ENCODE peak calls at places on chromosomes 16 and 17, in nine cellular contexts. T, X, H, B, J, D, G, Q and W are unnamed samples.

GRCh38 chr17:58911741-58912343 is 156.2 kb downstream of the PPM1E start:
- DNase-seq in T (no peak), X (no peak), H (no peak), B (no peak), J (no peak), D (no peak), G (no peak), Q (no peak), W (no peak)

GRCh38 chr17:28472871-28473497 is 460 bp upstream of the SLC13A2 start:
- DNase-seq in T (no peak), X (no peak), H (no peak), B (no peak), J (no peak), D (no peak), G (no peak), Q (no peak), W (no peak)

GRCh38 chr16:57576429-57576870 is 34.0 kb downstream of the ADGRG5 start:
- DNase-seq in T (peak), X (peak), H (peak), B (peak), J (peak), D (peak), G (peak), Q (peak), W (peak)

GRCh38 chr16:86249631-86250030 is 260.7 kb upstream of the FOXF1 start:
- DNase-seq in T (no peak), X (no peak), H (no peak), B (no peak), J (no peak), D (no peak), G (no peak), Q (no peak), W (no peak)

GRCh38 chr16:970379-970765 is 412 bp downstream of the LMF1 start:
- DNase-seq in T (no peak), X (no peak), H (no peak), B (no peak), J (no peak), D (no peak), G (no peak), Q (no peak), W (no peak)

GRCh38 chr17:82598256-82599011 is 49.8 kb downstream of the WDR45B start:
- DNase-seq in T (no peak), X (no peak), H (no peak), B (no peak), J (no peak), D (no peak), G (no peak), Q (no peak), W (no peak)

GRCh38 chr16:8639694-8640093 is 18.2 kb downstream of the METTL22 start:
- DNase-seq in T (no peak), X (no peak), H (no peak), B (no peak), J (peak), D (no peak), G (no peak), Q (no peak), W (no peak)

GRCh38 chr17:67829331-67829730 is 4.0 kb downstream of the BPTF start:
- DNase-seq in T (peak), X (no peak), H (no peak), B (peak), J (no peak), D (no peak), G (no peak), Q (no peak), W (no peak)

GRCh38 chr17:77233635-77234334 is 93.0 kb downstream of the SEC14L1 start:
- DNase-seq in T (no peak), X (no peak), H (no peak), B (no peak), J (no peak), D (no peak), G (peak), Q (peak), W (no peak)

GRCh38 chr17:77010667-77011066 is 130.1 kb upstream of the SEC14L1 start:
- DNase-seq in T (no peak), X (no peak), H (no peak), B (no peak), J (no peak), D (no peak), G (no peak), Q (no peak), W (no peak)

GRCh38 chr16:11303405-11304138 is 22.4 kb upstream of the PRM1 start:
- DNase-seq in T (no peak), X (no peak), H (no peak), B (no peak), J (peak), D (no peak), G (no peak), Q (peak), W (no peak)

GRCh38 chr16:535446-536405 is 8.2 kb downstream of the CAPN15 start:
- DNase-seq in T (no peak), X (no peak), H (no peak), B (no peak), J (no peak), D (no peak), G (no peak), Q (peak), W (no peak)

GRCh38 chr16:75103994-75104393 is 12.6 kb downstream of the LDHD start:
- DNase-seq in T (no peak), X (no peak), H (no peak), B (no peak), J (no peak), D (no peak), G (no peak), Q (no peak), W (no peak)

GRCh38 chr16:22977294-22977697 is 163.3 kb downstream of the HS3ST2 start:
- DNase-seq in T (peak), X (no peak), H (no peak), B (no peak), J (peak), D (no peak), G (no peak), Q (peak), W (no peak)

GRCh38 chr16:11791144-11791828 is 5.8 kb downstream of the ZC3H7A start:
- DNase-seq in T (no peak), X (no peak), H (no peak), B (no peak), J (peak), D (no peak), G (no peak), Q (no peak), W (no peak)

GRCh38 chr17:72282439-72283029 is 161.7 kb downstream of the SOX9 start:
- DNase-seq in T (no peak), X (no peak), H (no peak), B (no peak), J (no peak), D (no peak), G (no peak), Q (no peak), W (no peak)

GRCh38 chr16:56970934-56971767 is 9.4 kb downstream of the CETP start:
- DNase-seq in T (no peak), X (no peak), H (no peak), B (no peak), J (no peak), D (no peak), G (no peak), Q (no peak), W (no peak)

GRCh38 chr16:76816475-76816874 is 374.5 kb upstream of the MON1B start:
- DNase-seq in T (no peak), X (no peak), H (no peak), B (no peak), J (no peak), D (no peak), G (no peak), Q (no peak), W (no peak)

GRCh38 chr16:72530434-72530833 is 358.5 kb upstream of the PMFBP1 start:
- DNase-seq in T (no peak), X (no peak), H (no peak), B (no peak), J (no peak), D (no peak), G (no peak), Q (peak), W (no peak)

GRCh38 chr16:89197633-89198416 is 2.5 kb downstream of the SLC22A31 start:
- DNase-seq in T (no peak), X (no peak), H (no peak), B (no peak), J (no peak), D (no peak), G (no peak), Q (no peak), W (no peak)

GRCh38 chr16:87895641-87896141 is 26.4 kb upstream of the SLC7A5 start:
- DNase-seq in T (peak), X (no peak), H (no peak), B (peak), J (no peak), D (peak), G (no peak), Q (no peak), W (peak)

GRCh38 chr17:27976331-27976730 is 66.1 kb upstream of the NLK start:
- DNase-seq in T (no peak), X (no peak), H (no peak), B (no peak), J (no peak), D (no peak), G (no peak), Q (no peak), W (no peak)

GRCh38 chr17:59378621-59379194 is 47.3 kb downstream of the YPEL2 start:
- DNase-seq in T (no peak), X (no peak), H (no peak), B (no peak), J (no peak), D (no peak), G (peak), Q (no peak), W (no peak)

GRCh38 chr17:69250641-69251040 is 22.0 kb upstream of the ABCA10 start:
- DNase-seq in T (no peak), X (no peak), H (no peak), B (no peak), J (no peak), D (no peak), G (no peak), Q (no peak), W (no peak)

GRCh38 chr17:82249896-82250581 is 21.2 kb downstream of the SLC16A3 start:
- DNase-seq in T (no peak), X (no peak), H (no peak), B (no peak), J (no peak), D (no peak), G (no peak), Q (no peak), W (no peak)

GRCh38 chr16:76661691-76662090 is 384.5 kb downstream of the CNTNAP4 start:
- DNase-seq in T (no peak), X (no peak), H (no peak), B (no peak), J (no peak), D (no peak), G (no peak), Q (no peak), W (no peak)

GRCh38 chr17:73042809-73043685 is 49.4 kb downstream of the SLC39A11 start:
- DNase-seq in T (no peak), X (no peak), H (no peak), B (no peak), J (peak), D (no peak), G (no peak), Q (no peak), W (no peak)

GRCh38 chr17:74739227-74739831 is 2.3 kb downstream of the RAB37 start:
- DNase-seq in T (peak), X (no peak), H (no peak), B (peak), J (no peak), D (no peak), G (no peak), Q (no peak), W (peak)

GRCh38 chr16:90077757-90078593 is 844 bp upstream of the PRDM7 start:
- DNase-seq in T (peak), X (no peak), H (no peak), B (no peak), J (peak), D (no peak), G (no peak), Q (no peak), W (no peak)

GRCh38 chr17:79909121-79909520 is 69.9 kb upstream of the CBX4 start:
- DNase-seq in T (no peak), X (no peak), H (no peak), B (no peak), J (no peak), D (no peak), G (no peak), Q (no peak), W (no peak)

GRCh38 chr17:58325289-58325726 is 3.3 kb downstream of the TSPOAP1 start:
- DNase-seq in T (no peak), X (no peak), H (no peak), B (no peak), J (peak), D (no peak), G (peak), Q (no peak), W (no peak)

GRCh38 chr16:12754824-12755543 is 48.7 kb downstream of the CPPED1 start:
- DNase-seq in T (no peak), X (no peak), H (no peak), B (no peak), J (no peak), D (no peak), G (no peak), Q (no peak), W (no peak)

GRCh38 chr16:57089406-57089805 is 3.0 kb upstream of the CPNE2 start:
- DNase-seq in T (no peak), X (no peak), H (no peak), B (no peak), J (peak), D (no peak), G (no peak), Q (no peak), W (no peak)

GRCh38 chr16:66161942-66162341 is 204.5 kb upstream of the CDH5 start:
- DNase-seq in T (peak), X (no peak), H (no peak), B (no peak), J (no peak), D (no peak), G (no peak), Q (no peak), W (no peak)

GRCh38 chr16:81734632-81735434 is 44.3 kb upstream of the PLCG2 start:
- DNase-seq in T (no peak), X (no peak), H (no peak), B (no peak), J (no peak), D (no peak), G (no peak), Q (no peak), W (no peak)

GRCh38 chr17:74729866-74730265 is 7.2 kb upstream of the RAB37 start:
- DNase-seq in T (no peak), X (no peak), H (no peak), B (no peak), J (no peak), D (no peak), G (no peak), Q (no peak), W (no peak)

GRCh38 chr16:6926762-6927161 is 405.9 kb upstream of the RBFOX1 start:
- DNase-seq in T (no peak), X (no peak), H (no peak), B (no peak), J (no peak), D (no peak), G (peak), Q (no peak), W (no peak)

GRCh38 chr17:58677204-58677880 is 14.5 kb downstream of the TEX14 start:
- DNase-seq in T (no peak), X (no peak), H (no peak), B (no peak), J (no peak), D (no peak), G (no peak), Q (no peak), W (no peak)

GRCh38 chr17:44587339-44587738 is 30.1 kb downstream of the FZD2 start:
- DNase-seq in T (no peak), X (no peak), H (no peak), B (no peak), J (no peak), D (no peak), G (peak), Q (peak), W (no peak)